ENCODE peak calls at places on chromosomes 3 and 15, in eight cellular contexts. One of them, this sample, is unnamed.

GRCh38 chr3:37696661-37697060 is 165.0 kb upstream of the CTDSPL start:
- DNase-seq in WTC11: no peak
- DNase-seq in astrocyte of the spinal cord: no peak
- DNase-seq in dorsolateral prefrontal cortex: no peak
- DNase-seq in psoas muscle: no peak
- DNase-seq in neural crest cell: no peak
- DNase-seq in activated CD8-positive, alpha-beta T cell treated with anti-CD3 and anti-CD28 coated beads for 36 hours: no peak
- DNase-seq in endothelial cell of umbilical vein: no peak
- DNase-seq in this sample: no peak

GRCh38 chr15:74432968-74433591 is 678 bp downstream of the SEMA7A start:
- DNase-seq in WTC11: no peak
- DNase-seq in astrocyte of the spinal cord: no peak
- DNase-seq in neural crest cell: no peak
- DNase-seq in psoas muscle: no peak
- DNase-seq in activated CD8-positive, alpha-beta T cell treated with anti-CD3 and anti-CD28 coated beads for 36 hours: peak
- DNase-seq in endothelial cell of umbilical vein: no peak
- DNase-seq in dorsolateral prefrontal cortex: no peak
- DNase-seq in this sample: no peak

GRCh38 chr15:93170320-93170719 is 81.3 kb upstream of the RGMA start:
- DNase-seq in endothelial cell of umbilical vein: no peak
- DNase-seq in WTC11: no peak
- DNase-seq in dorsolateral prefrontal cortex: no peak
- DNase-seq in neural crest cell: no peak
- DNase-seq in astrocyte of the spinal cord: no peak
- DNase-seq in activated CD8-positive, alpha-beta T cell treated with anti-CD3 and anti-CD28 coated beads for 36 hours: no peak
- DNase-seq in psoas muscle: no peak
- DNase-seq in this sample: no peak

GRCh38 chr3:100009285-100010086 is 104.8 kb downstream of the FILIP1L start:
- DNase-seq in neural crest cell: no peak
- DNase-seq in activated CD8-positive, alpha-beta T cell treated with anti-CD3 and anti-CD28 coated beads for 36 hours: no peak
- DNase-seq in dorsolateral prefrontal cortex: no peak
- DNase-seq in psoas muscle: no peak
- DNase-seq in WTC11: no peak
- DNase-seq in endothelial cell of umbilical vein: peak
- DNase-seq in astrocyte of the spinal cord: no peak
- DNase-seq in this sample: no peak

GRCh38 chr3:3102751-3103150 is 7.4 kb downstream of the IL5RA start:
- DNase-seq in WTC11: no peak
- DNase-seq in astrocyte of the spinal cord: no peak
- DNase-seq in activated CD8-positive, alpha-beta T cell treated with anti-CD3 and anti-CD28 coated beads for 36 hours: no peak
- DNase-seq in psoas muscle: no peak
- DNase-seq in neural crest cell: no peak
- DNase-seq in dorsolateral prefrontal cortex: no peak
- DNase-seq in endothelial cell of umbilical vein: no peak
- DNase-seq in this sample: no peak

GRCh38 chr3:184361532-184361931 is at the start of the genes CLCN2 and POLR2H:
- DNase-seq in endothelial cell of umbilical vein: peak
- DNase-seq in dorsolateral prefrontal cortex: no peak
- DNase-seq in psoas muscle: peak
- DNase-seq in WTC11: peak
- DNase-seq in astrocyte of the spinal cord: peak
- DNase-seq in neural crest cell: peak
- DNase-seq in activated CD8-positive, alpha-beta T cell treated with anti-CD3 and anti-CD28 coated beads for 36 hours: no peak
- DNase-seq in this sample: peak

GRCh38 chr3:112043621-112044201 is 9.2 kb downstream of the TMPRSS7 start:
- DNase-seq in activated CD8-positive, alpha-beta T cell treated with anti-CD3 and anti-CD28 coated beads for 36 hours: peak
- DNase-seq in endothelial cell of umbilical vein: peak
- DNase-seq in psoas muscle: no peak
- DNase-seq in neural crest cell: peak
- DNase-seq in WTC11: peak
- DNase-seq in astrocyte of the spinal cord: peak
- DNase-seq in dorsolateral prefrontal cortex: peak
- DNase-seq in this sample: peak

GRCh38 chr3:127105587-127105986 is 87.3 kb upstream of the PRR23E start:
- DNase-seq in astrocyte of the spinal cord: no peak
- DNase-seq in activated CD8-positive, alpha-beta T cell treated with anti-CD3 and anti-CD28 coated beads for 36 hours: no peak
- DNase-seq in neural crest cell: no peak
- DNase-seq in WTC11: no peak
- DNase-seq in endothelial cell of umbilical vein: no peak
- DNase-seq in dorsolateral prefrontal cortex: no peak
- DNase-seq in psoas muscle: no peak
- DNase-seq in this sample: no peak

GRCh38 chr15:55530861-55531313 is 22.9 kb upstream of the DNAAF4 start:
- DNase-seq in astrocyte of the spinal cord: peak
- DNase-seq in WTC11: no peak
- DNase-seq in psoas muscle: no peak
- DNase-seq in neural crest cell: no peak
- DNase-seq in dorsolateral prefrontal cortex: no peak
- DNase-seq in endothelial cell of umbilical vein: no peak
- DNase-seq in activated CD8-positive, alpha-beta T cell treated with anti-CD3 and anti-CD28 coated beads for 36 hours: no peak
- DNase-seq in this sample: peak

GRCh38 chr15:63135281-63135680 is 13.6 kb downstream of the LACTB start:
- DNase-seq in activated CD8-positive, alpha-beta T cell treated with anti-CD3 and anti-CD28 coated beads for 36 hours: no peak
- DNase-seq in WTC11: no peak
- DNase-seq in astrocyte of the spinal cord: no peak
- DNase-seq in neural crest cell: no peak
- DNase-seq in endothelial cell of umbilical vein: no peak
- DNase-seq in psoas muscle: no peak
- DNase-seq in dorsolateral prefrontal cortex: no peak
- DNase-seq in this sample: peak

GRCh38 chr3:39378092-39378491 is 5.1 kb upstream of the SLC25A38 start:
- DNase-seq in astrocyte of the spinal cord: peak
- DNase-seq in neural crest cell: peak
- DNase-seq in dorsolateral prefrontal cortex: no peak
- DNase-seq in psoas muscle: no peak
- DNase-seq in activated CD8-positive, alpha-beta T cell treated with anti-CD3 and anti-CD28 coated beads for 36 hours: peak
- DNase-seq in WTC11: peak
- DNase-seq in endothelial cell of umbilical vein: peak
- DNase-seq in this sample: peak
- TF ChIP-seq CTCF in astrocyte of the spinal cord: peak
- TF ChIP-seq CTCF in neural crest cell: peak
- TF ChIP-seq CTCF in dorsolateral prefrontal cortex: no peak
- TF ChIP-seq CTCF in psoas muscle: peak
- TF ChIP-seq CTCF in activated CD8-positive, alpha-beta T cell treated with anti-CD3 and anti-CD28 coated beads for 36 hours: peak
- TF ChIP-seq CTCF in WTC11: peak
- TF ChIP-seq CTCF in endothelial cell of umbilical vein: peak
- TF ChIP-seq CTCF in this sample: peak

GRCh38 chr3:108093021-108093420 is 2.2 kb upstream of the CD47 start:
- DNase-seq in psoas muscle: no peak
- DNase-seq in activated CD8-positive, alpha-beta T cell treated with anti-CD3 and anti-CD28 coated beads for 36 hours: no peak
- DNase-seq in endothelial cell of umbilical vein: no peak
- DNase-seq in dorsolateral prefrontal cortex: no peak
- DNase-seq in neural crest cell: no peak
- DNase-seq in WTC11: no peak
- DNase-seq in astrocyte of the spinal cord: no peak
- DNase-seq in this sample: no peak
- TF ChIP-seq CTCF in psoas muscle: no peak
- TF ChIP-seq CTCF in activated CD8-positive, alpha-beta T cell treated with anti-CD3 and anti-CD28 coated beads for 36 hours: no peak
- TF ChIP-seq CTCF in endothelial cell of umbilical vein: no peak
- TF ChIP-seq CTCF in dorsolateral prefrontal cortex: no peak
- TF ChIP-seq CTCF in neural crest cell: no peak
- TF ChIP-seq CTCF in WTC11: no peak
- TF ChIP-seq CTCF in astrocyte of the spinal cord: no peak
- TF ChIP-seq CTCF in this sample: no peak

GRCh38 chr3:193901007-193901406 is 234.9 kb upstream of the HES1 start:
- DNase-seq in astrocyte of the spinal cord: no peak
- DNase-seq in activated CD8-positive, alpha-beta T cell treated with anti-CD3 and anti-CD28 coated beads for 36 hours: no peak
- DNase-seq in endothelial cell of umbilical vein: no peak
- DNase-seq in neural crest cell: no peak
- DNase-seq in WTC11: no peak
- DNase-seq in dorsolateral prefrontal cortex: no peak
- DNase-seq in psoas muscle: no peak
- DNase-seq in this sample: no peak
- TF ChIP-seq CTCF in astrocyte of the spinal cord: no peak
- TF ChIP-seq CTCF in activated CD8-positive, alpha-beta T cell treated with anti-CD3 and anti-CD28 coated beads for 36 hours: no peak
- TF ChIP-seq CTCF in endothelial cell of umbilical vein: no peak
- TF ChIP-seq CTCF in neural crest cell: no peak
- TF ChIP-seq CTCF in WTC11: no peak
- TF ChIP-seq CTCF in dorsolateral prefrontal cortex: no peak
- TF ChIP-seq CTCF in psoas muscle: no peak
- TF ChIP-seq CTCF in this sample: no peak

GRCh38 chr15:33724321-33725036 is 243.8 kb upstream of the CHRM5 start:
- DNase-seq in psoas muscle: no peak
- DNase-seq in dorsolateral prefrontal cortex: no peak
- DNase-seq in endothelial cell of umbilical vein: peak
- DNase-seq in neural crest cell: no peak
- DNase-seq in activated CD8-positive, alpha-beta T cell treated with anti-CD3 and anti-CD28 coated beads for 36 hours: no peak
- DNase-seq in WTC11: no peak
- DNase-seq in astrocyte of the spinal cord: no peak
- DNase-seq in this sample: no peak

GRCh38 chr15:33735143-33735542 is 233.2 kb upstream of the CHRM5 start:
- DNase-seq in activated CD8-positive, alpha-beta T cell treated with anti-CD3 and anti-CD28 coated beads for 36 hours: no peak
- DNase-seq in dorsolateral prefrontal cortex: no peak
- DNase-seq in psoas muscle: no peak
- DNase-seq in WTC11: no peak
- DNase-seq in neural crest cell: no peak
- DNase-seq in astrocyte of the spinal cord: no peak
- DNase-seq in endothelial cell of umbilical vein: no peak
- DNase-seq in this sample: no peak

GRCh38 chr15:33730815-33731214 is 237.5 kb upstream of the CHRM5 start:
- DNase-seq in dorsolateral prefrontal cortex: no peak
- DNase-seq in endothelial cell of umbilical vein: no peak
- DNase-seq in activated CD8-positive, alpha-beta T cell treated with anti-CD3 and anti-CD28 coated beads for 36 hours: no peak
- DNase-seq in WTC11: no peak
- DNase-seq in psoas muscle: no peak
- DNase-seq in neural crest cell: no peak
- DNase-seq in astrocyte of the spinal cord: no peak
- DNase-seq in this sample: no peak

DNA sequence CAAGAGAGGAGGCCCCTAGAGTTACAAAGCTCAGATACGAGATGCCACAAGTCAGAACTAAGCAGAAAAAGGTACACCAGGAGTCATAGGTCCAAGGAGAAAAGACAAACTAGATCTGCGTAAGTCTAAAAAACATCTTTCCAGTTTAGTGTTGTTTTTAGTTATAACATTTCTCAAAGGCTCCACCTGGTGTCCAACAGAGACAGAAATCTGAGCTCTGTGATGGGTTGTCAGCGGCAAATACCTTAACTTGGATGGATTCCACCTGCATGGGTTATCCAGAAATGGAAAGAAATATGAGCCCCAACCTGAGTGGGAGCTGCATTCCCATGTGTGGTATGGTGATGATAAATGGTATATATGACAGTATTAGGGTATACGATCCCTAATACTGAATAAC is 238.6 kb upstream of the CHRM5 start:
- DNase-seq in psoas muscle: no peak
- DNase-seq in activated CD8-positive, alpha-beta T cell treated with anti-CD3 and anti-CD28 coated beads for 36 hours: no peak
- DNase-seq in dorsolateral prefrontal cortex: no peak
- DNase-seq in endothelial cell of umbilical vein: peak
- DNase-seq in WTC11: no peak
- DNase-seq in astrocyte of the spinal cord: no peak
- DNase-seq in neural crest cell: no peak
- DNase-seq in this sample: peak
- TF ChIP-seq CTCF in psoas muscle: peak
- TF ChIP-seq CTCF in activated CD8-positive, alpha-beta T cell treated with anti-CD3 and anti-CD28 coated beads for 36 hours: no peak
- TF ChIP-seq CTCF in dorsolateral prefrontal cortex: no peak
- TF ChIP-seq CTCF in endothelial cell of umbilical vein: peak
- TF ChIP-seq CTCF in WTC11: no peak
- TF ChIP-seq CTCF in astrocyte of the spinal cord: peak
- TF ChIP-seq CTCF in neural crest cell: peak
- TF ChIP-seq CTCF in this sample: peak

GRCh38 chr15:28191832-28192231 is 92.7 kb upstream of the OCA2 start:
- DNase-seq in activated CD8-positive, alpha-beta T cell treated with anti-CD3 and anti-CD28 coated beads for 36 hours: no peak
- DNase-seq in psoas muscle: peak
- DNase-seq in dorsolateral prefrontal cortex: peak
- DNase-seq in endothelial cell of umbilical vein: no peak
- DNase-seq in WTC11: peak
- DNase-seq in astrocyte of the spinal cord: peak
- DNase-seq in neural crest cell: peak
- DNase-seq in this sample: peak
- TF ChIP-seq CTCF in activated CD8-positive, alpha-beta T cell treated with anti-CD3 and anti-CD28 coated beads for 36 hours: no peak
- TF ChIP-seq CTCF in psoas muscle: peak
- TF ChIP-seq CTCF in dorsolateral prefrontal cortex: no peak
- TF ChIP-seq CTCF in endothelial cell of umbilical vein: no peak
- TF ChIP-seq CTCF in WTC11: no peak
- TF ChIP-seq CTCF in astrocyte of the spinal cord: peak
- TF ChIP-seq CTCF in neural crest cell: peak
- TF ChIP-seq CTCF in this sample: peak

DNA sequence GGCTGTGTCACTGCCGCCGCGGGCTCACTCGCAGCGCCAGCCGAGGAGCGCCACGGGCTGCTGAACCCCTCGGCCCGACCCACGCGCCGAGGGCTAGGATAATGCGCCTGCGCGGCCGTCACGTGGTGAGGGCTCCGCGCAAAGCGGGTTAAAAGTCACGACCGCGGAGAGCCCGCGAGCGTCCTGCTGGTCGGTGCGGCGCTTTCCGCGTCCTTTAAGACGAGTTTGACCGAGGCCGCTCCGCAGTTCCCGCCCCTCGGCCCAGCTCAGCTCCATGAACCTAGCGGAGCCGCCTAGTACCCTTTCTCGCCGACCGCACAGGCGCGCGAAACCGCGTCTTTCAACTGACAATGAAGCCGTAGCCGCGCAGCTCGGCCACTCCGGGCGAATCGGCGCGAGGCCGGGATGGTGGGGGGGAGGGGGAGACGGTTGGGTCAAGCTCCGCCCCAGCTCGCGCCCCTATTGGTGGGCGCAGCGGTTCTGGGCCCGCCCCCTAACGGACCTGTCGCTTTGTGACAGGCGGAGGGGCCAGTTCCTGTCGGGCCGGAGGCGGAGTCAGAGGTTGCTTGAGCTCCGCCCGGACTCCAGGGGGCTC is 636 bp upstream of the STT3B start:
- DNase-seq in activated CD8-positive, alpha-beta T cell treated with anti-CD3 and anti-CD28 coated beads for 36 hours: peak
- DNase-seq in WTC11: peak
- DNase-seq in neural crest cell: peak
- DNase-seq in endothelial cell of umbilical vein: peak
- DNase-seq in dorsolateral prefrontal cortex: peak
- DNase-seq in astrocyte of the spinal cord: peak
- DNase-seq in psoas muscle: peak
- DNase-seq in this sample: peak
- TF ChIP-seq CTCF in activated CD8-positive, alpha-beta T cell treated with anti-CD3 and anti-CD28 coated beads for 36 hours: no peak
- TF ChIP-seq CTCF in WTC11: no peak
- TF ChIP-seq CTCF in neural crest cell: peak
- TF ChIP-seq CTCF in endothelial cell of umbilical vein: no peak
- TF ChIP-seq CTCF in dorsolateral prefrontal cortex: no peak
- TF ChIP-seq CTCF in astrocyte of the spinal cord: no peak
- TF ChIP-seq CTCF in psoas muscle: no peak
- TF ChIP-seq CTCF in this sample: no peak

GRCh38 chr3:192422998-192423349 is 304.4 kb downstream of the FGF12 start:
- DNase-seq in endothelial cell of umbilical vein: peak
- DNase-seq in WTC11: no peak
- DNase-seq in activated CD8-positive, alpha-beta T cell treated with anti-CD3 and anti-CD28 coated beads for 36 hours: no peak
- DNase-seq in dorsolateral prefrontal cortex: no peak
- DNase-seq in neural crest cell: no peak
- DNase-seq in astrocyte of the spinal cord: peak
- DNase-seq in psoas muscle: no peak
- DNase-seq in this sample: no peak
- TF ChIP-seq CTCF in endothelial cell of umbilical vein: no peak
- TF ChIP-seq CTCF in WTC11: peak
- TF ChIP-seq CTCF in activated CD8-positive, alpha-beta T cell treated with anti-CD3 and anti-CD28 coated beads for 36 hours: no peak
- TF ChIP-seq CTCF in dorsolateral prefrontal cortex: peak
- TF ChIP-seq CTCF in neural crest cell: peak
- TF ChIP-seq CTCF in astrocyte of the spinal cord: peak
- TF ChIP-seq CTCF in psoas muscle: peak
- TF ChIP-seq CTCF in this sample: no peak